ENCODE peak calls at places on chromosomes 6 and 20, in four cellular contexts. One of them, this sample, is unnamed. For H3K36me3 and H3K4me1, the result is how much of the 10 kb centered on the place peaks cover.

GRCh38 chr6:74731921-74732320 is 473.9 kb downstream of the COL12A1 start:
- DNase-seq in cardiac muscle cell: no peak
- DNase-seq in GM23338: peak
- DNase-seq in psoas muscle: no peak
- DNase-seq in this sample: no peak

GRCh38 chr20:52596261-52596660 is 375.9 kb upstream of the TSHZ2 start:
- DNase-seq in cardiac muscle cell: peak
- DNase-seq in psoas muscle: no peak
- DNase-seq in GM23338: no peak
- DNase-seq in this sample: no peak

GRCh38 chr6:169186496-169187169 is 67.0 kb downstream of the THBS2 start:
- DNase-seq in cardiac muscle cell: no peak
- DNase-seq in GM23338: no peak
- DNase-seq in psoas muscle: no peak
- DNase-seq in this sample: peak

GRCh38 chr6:12508553-12508952 is 208.0 kb upstream of the PHACTR1 start:
- DNase-seq in GM23338: no peak
- DNase-seq in cardiac muscle cell: no peak
- DNase-seq in psoas muscle: no peak
- DNase-seq in this sample: no peak

GRCh38 chr6:156873654-156874380 is 96.6 kb downstream of the ARID1B start:
- DNase-seq in cardiac muscle cell: no peak
- DNase-seq in GM23338: no peak
- DNase-seq in psoas muscle: no peak
- DNase-seq in this sample: no peak

GRCh38 chr6:16409531-16410441 is 171.4 kb downstream of the GMPR start:
- DNase-seq in psoas muscle: peak
- DNase-seq in GM23338: peak
- DNase-seq in cardiac muscle cell: peak
- DNase-seq in this sample: no peak

GRCh38 chr20:41173791-41174341 is 36.5 kb downstream of the PLCG1 start:
- DNase-seq in psoas muscle: no peak
- DNase-seq in cardiac muscle cell: no peak
- DNase-seq in GM23338: no peak
- DNase-seq in this sample: no peak

GRCh38 chr20:58682656-58683055 is 9.9 kb upstream of the NPEPL1 start:
- DNase-seq in cardiac muscle cell: no peak
- DNase-seq in GM23338: no peak
- DNase-seq in psoas muscle: no peak
- DNase-seq in this sample: no peak

GRCh38 chr20:33239418-33239817 is 3.6 kb downstream of the BPIFA1 start:
- DNase-seq in cardiac muscle cell: no peak
- DNase-seq in psoas muscle: no peak
- DNase-seq in GM23338: no peak
- DNase-seq in this sample: no peak

GRCh38 chr20:57743450-57744095 is 33.8 kb upstream of the PMEPA1 start:
- DNase-seq in psoas muscle: no peak
- DNase-seq in GM23338: no peak
- DNase-seq in cardiac muscle cell: no peak
- DNase-seq in this sample: no peak

GRCh38 chr6:14153228-14153627 is 35.7 kb downstream of the CD83 start:
- DNase-seq in cardiac muscle cell: no peak
- DNase-seq in GM23338: no peak
- DNase-seq in psoas muscle: no peak
- DNase-seq in this sample: no peak

GRCh38 chr6:122809001-122809400 is 19.9 kb downstream of the SMPDL3A start:
- DNase-seq in GM23338: no peak
- DNase-seq in psoas muscle: no peak
- DNase-seq in cardiac muscle cell: no peak
- DNase-seq in this sample: no peak

GRCh38 chr6:161749576-161749975 is 475.7 kb upstream of the AGPAT4 start:
- DNase-seq in cardiac muscle cell: no peak
- DNase-seq in GM23338: no peak
- DNase-seq in psoas muscle: no peak
- DNase-seq in this sample: no peak

GRCh38 chr20:58388882-58389323 is at the start of gene VAPB:
- DNase-seq in GM23338: peak
- DNase-seq in cardiac muscle cell: peak
- DNase-seq in psoas muscle: peak
- DNase-seq in this sample: peak

GRCh38 chr6:117676577-117677218 is 1.4 kb downstream of the NUS1 start:
- DNase-seq in GM23338: peak
- DNase-seq in cardiac muscle cell: no peak
- DNase-seq in psoas muscle: no peak
- DNase-seq in this sample: no peak

GRCh38 chr20:43938932-43939761 is 24.5 kb downstream of the TOX2 start:
- DNase-seq in psoas muscle: peak
- DNase-seq in GM23338: no peak
- DNase-seq in cardiac muscle cell: no peak
- DNase-seq in this sample: peak

GRCh38 chr6:44332585-44332984 is 9.9 kb upstream of the SPATS1 start:
- DNase-seq in cardiac muscle cell: no peak
- DNase-seq in psoas muscle: no peak
- DNase-seq in GM23338: no peak
- DNase-seq in this sample: no peak

GRCh38 chr6:143451531-143451930 is 926 bp downstream of the PEX3 start:
- DNase-seq in psoas muscle: no peak
- DNase-seq in cardiac muscle cell: no peak
- DNase-seq in GM23338: no peak
- DNase-seq in this sample: no peak

GRCh38 chr6:111776236-111777189 is 96.7 kb downstream of the FYN start:
- DNase-seq in psoas muscle: no peak
- DNase-seq in cardiac muscle cell: no peak
- DNase-seq in GM23338: no peak
- DNase-seq in this sample: no peak

GRCh38 chr6:111072801-111073360 is 14.4 kb upstream of the SLC16A10 start:
- DNase-seq in cardiac muscle cell: no peak
- DNase-seq in GM23338: no peak
- DNase-seq in psoas muscle: no peak
- DNase-seq in this sample: no peak

GRCh38 chr6:35411066-35411465 is 41.1 kb upstream of the FANCE start:
- DNase-seq in cardiac muscle cell: no peak
- DNase-seq in GM23338: no peak
- DNase-seq in psoas muscle: no peak
- DNase-seq in this sample: no peak

GRCh38 chr6:22001336-22002027 is 295.4 kb downstream of the PRL start:
- DNase-seq in cardiac muscle cell: no peak
- DNase-seq in GM23338: no peak
- DNase-seq in psoas muscle: no peak
- DNase-seq in this sample: no peak

GRCh38 chr6:122736606-122737005 is 42.9 kb upstream of the FABP7 start:
- DNase-seq in cardiac muscle cell: no peak
- DNase-seq in psoas muscle: no peak
- DNase-seq in GM23338: no peak
- DNase-seq in this sample: no peak

GRCh38 chr6:132964101-132964867 is 149.9 kb downstream of the RPS12 start:
- DNase-seq in GM23338: no peak
- DNase-seq in psoas muscle: no peak
- DNase-seq in cardiac muscle cell: no peak
- DNase-seq in this sample: no peak

GRCh38 chr6:88013015-88013414 is 34.6 kb upstream of the SPACA1 start:
- DNase-seq in GM23338: no peak
- DNase-seq in cardiac muscle cell: no peak
- DNase-seq in psoas muscle: no peak
- DNase-seq in this sample: no peak

GRCh38 chr6:3392930-3393575 is 63.8 kb downstream of the SLC22A23 start:
- DNase-seq in cardiac muscle cell: no peak
- DNase-seq in psoas muscle: no peak
- DNase-seq in GM23338: no peak
- DNase-seq in this sample: no peak

GRCh38 chr20:50312682-50313187 is 122.1 kb downstream of the CEBPB start:
- DNase-seq in cardiac muscle cell: no peak
- DNase-seq in psoas muscle: peak
- DNase-seq in GM23338: no peak
- DNase-seq in this sample: no peak
- H3K36me3 ChIP-seq in cardiac muscle cell: under half
- H3K36me3 ChIP-seq in psoas muscle: under half
- H3K36me3 ChIP-seq in GM23338: under half
- H3K36me3 ChIP-seq in this sample: under half

DNA sequence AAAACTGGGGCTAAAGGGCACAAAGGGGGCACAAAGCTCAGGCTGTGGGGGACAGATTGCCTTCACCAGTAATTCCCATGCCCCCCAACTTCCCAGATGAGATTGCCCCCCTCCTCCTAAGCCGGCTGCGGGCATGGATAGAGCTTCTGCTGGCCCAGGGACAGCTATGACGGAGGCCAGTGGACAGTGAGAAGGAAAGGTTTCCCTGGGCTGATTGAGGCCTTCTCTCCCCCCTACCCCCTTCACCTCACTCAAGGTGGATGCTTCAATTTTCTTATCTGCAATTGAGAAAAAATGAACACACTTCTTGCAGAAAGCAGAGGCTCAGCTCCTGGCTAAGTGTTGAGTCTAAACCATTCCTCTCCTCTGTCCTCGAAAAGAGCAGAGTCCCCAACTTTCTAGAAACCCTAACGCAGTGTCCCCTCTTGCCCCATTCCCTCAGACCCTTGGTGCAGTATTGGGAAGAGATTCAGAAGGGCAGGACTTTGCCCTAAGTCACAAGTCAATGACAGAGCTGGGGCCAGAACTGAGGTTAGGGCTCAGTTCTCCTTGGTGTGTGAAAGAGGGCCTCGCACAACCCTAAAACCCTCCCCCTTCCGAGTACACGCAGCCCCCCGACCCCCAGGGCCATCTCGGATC is 808 bp downstream of the SDC4 start:
- DNase-seq in GM23338: no peak
- DNase-seq in psoas muscle: no peak
- DNase-seq in cardiac muscle cell: no peak
- DNase-seq in this sample: no peak
- H3K4me1 ChIP-seq in GM23338: half or more
- H3K4me1 ChIP-seq in psoas muscle: under half
- H3K4me1 ChIP-seq in cardiac muscle cell: under half
- H3K4me1 ChIP-seq in this sample: under half

DNA sequence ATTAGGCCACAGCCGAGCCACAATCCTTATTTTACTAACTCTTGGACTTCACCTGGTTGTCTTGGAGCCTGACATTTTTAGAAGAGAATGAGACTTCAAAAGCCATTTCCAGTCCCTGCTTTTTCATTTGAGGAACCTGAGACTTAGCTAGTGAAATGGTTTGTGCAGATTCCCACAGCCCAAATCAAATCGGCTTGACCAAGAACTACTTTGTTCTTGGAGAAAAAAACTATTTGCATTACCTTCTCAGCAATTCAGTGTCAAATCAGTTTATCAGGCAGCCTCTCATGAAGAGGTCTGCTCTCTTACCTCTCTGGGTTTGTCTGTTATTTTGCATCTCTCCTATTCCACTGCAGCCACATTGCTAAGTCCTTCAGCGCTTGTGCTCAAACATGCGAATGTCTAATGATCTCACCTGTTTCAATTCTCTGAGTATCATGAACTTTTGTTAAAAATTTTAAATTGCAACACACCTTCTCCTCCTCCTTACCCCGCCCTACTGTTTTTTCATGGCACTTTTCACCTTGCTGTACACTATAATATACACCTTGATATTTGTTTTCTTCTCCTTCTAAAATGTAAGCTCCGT is 573 bp upstream of the IFNGR1 start:
- DNase-seq in psoas muscle: no peak
- DNase-seq in GM23338: no peak
- DNase-seq in cardiac muscle cell: no peak
- DNase-seq in this sample: no peak
- H3K27ac ChIP-seq in psoas muscle: peak
- H3K27ac ChIP-seq in GM23338: no peak
- H3K27ac ChIP-seq in cardiac muscle cell: peak
- H3K27ac ChIP-seq in this sample: peak

GRCh38 chr20:38112249-38112942 is 52.7 kb downstream of the TGM2 start:
- DNase-seq in GM23338: no peak
- DNase-seq in cardiac muscle cell: no peak
- DNase-seq in psoas muscle: peak
- DNase-seq in this sample: no peak

GRCh38 chr20:38114353-38114791 is 50.7 kb downstream of the TGM2 start:
- DNase-seq in psoas muscle: no peak
- DNase-seq in cardiac muscle cell: no peak
- DNase-seq in GM23338: no peak
- DNase-seq in this sample: no peak

GRCh38 chr20:38112943-38113294 is 52.2 kb downstream of the TGM2 start:
- DNase-seq in GM23338: no peak
- DNase-seq in psoas muscle: no peak
- DNase-seq in cardiac muscle cell: no peak
- DNase-seq in this sample: peak

GRCh38 chr20:38115205-38115604 is 49.9 kb downstream of the TGM2 start:
- DNase-seq in cardiac muscle cell: no peak
- DNase-seq in GM23338: peak
- DNase-seq in psoas muscle: no peak
- DNase-seq in this sample: no peak

GRCh38 chr20:38113401-38114325 is 51.4 kb downstream of the TGM2 start:
- DNase-seq in GM23338: peak
- DNase-seq in psoas muscle: no peak
- DNase-seq in cardiac muscle cell: peak
- DNase-seq in this sample: no peak
- H3K36me3 ChIP-seq in GM23338: under half
- H3K36me3 ChIP-seq in psoas muscle: under half
- H3K36me3 ChIP-seq in cardiac muscle cell: under half
- H3K36me3 ChIP-seq in this sample: under half

GRCh38 chr20:62627901-62628612 is 14.2 kb upstream of the SLCO4A1 start:
- DNase-seq in cardiac muscle cell: no peak
- DNase-seq in psoas muscle: no peak
- DNase-seq in GM23338: no peak
- DNase-seq in this sample: no peak

GRCh38 chr20:62625516-62625915 is 16.8 kb upstream of the SLCO4A1 start:
- DNase-seq in GM23338: no peak
- DNase-seq in psoas muscle: no peak
- DNase-seq in cardiac muscle cell: no peak
- DNase-seq in this sample: no peak

GRCh38 chr20:62624719-62625455 is 17.4 kb upstream of the SLCO4A1 start:
- DNase-seq in GM23338: no peak
- DNase-seq in psoas muscle: no peak
- DNase-seq in cardiac muscle cell: no peak
- DNase-seq in this sample: no peak

GRCh38 chr20:62624325-62624690 is 18.0 kb upstream of the SLCO4A1 start:
- DNase-seq in GM23338: peak
- DNase-seq in psoas muscle: no peak
- DNase-seq in cardiac muscle cell: no peak
- DNase-seq in this sample: peak

DNA sequence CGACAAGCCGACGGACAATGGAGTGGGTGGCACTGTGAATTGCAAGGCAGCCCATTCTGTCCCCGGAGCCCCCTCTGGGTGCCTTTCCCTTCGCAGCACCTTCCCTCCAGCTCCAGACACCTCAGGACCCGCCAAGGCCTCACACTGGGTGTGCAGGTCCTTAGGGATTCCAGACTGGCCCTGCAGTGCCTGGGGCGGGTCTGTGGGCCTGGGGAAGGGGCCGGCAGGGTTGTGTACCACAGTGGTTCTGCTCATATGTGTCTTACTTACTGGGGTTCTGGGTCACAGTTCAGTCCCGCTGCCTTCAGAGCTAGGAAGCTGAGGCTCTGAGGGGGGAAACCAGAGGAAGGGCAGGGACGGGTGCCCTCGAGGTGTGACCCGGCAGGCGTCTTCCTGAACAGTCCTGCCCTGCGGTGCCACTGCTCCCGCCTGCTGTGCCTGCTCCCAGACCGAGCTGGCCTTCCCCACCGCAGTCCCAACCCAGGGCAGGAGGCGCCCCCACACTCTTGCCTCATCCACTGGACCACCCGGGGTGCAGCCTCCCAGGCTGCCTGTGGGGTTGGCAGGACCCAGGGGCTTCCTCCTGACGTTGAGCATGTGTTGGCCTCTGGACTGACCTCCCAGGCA is 16.3 kb upstream of the SLCO4A1 start:
- DNase-seq in cardiac muscle cell: no peak
- DNase-seq in psoas muscle: no peak
- DNase-seq in GM23338: no peak
- DNase-seq in this sample: no peak
- H3K4me1 ChIP-seq in cardiac muscle cell: under half
- H3K4me1 ChIP-seq in psoas muscle: under half
- H3K4me1 ChIP-seq in GM23338: under half
- H3K4me1 ChIP-seq in this sample: half or more

GRCh38 chr6:7169296-7169721 is 61.5 kb downstream of the RREB1 start:
- DNase-seq in cardiac muscle cell: no peak
- DNase-seq in GM23338: no peak
- DNase-seq in psoas muscle: peak
- DNase-seq in this sample: no peak
- H3K27ac ChIP-seq in cardiac muscle cell: peak
- H3K27ac ChIP-seq in GM23338: no peak
- H3K27ac ChIP-seq in psoas muscle: peak
- H3K27ac ChIP-seq in this sample: peak